ENCODE peak calls at places on chromosome 1, in six cellular contexts. K, O, D, B, A and S are unnamed samples.
A peak's percentile ranks its signal among the peaks of the same experiment; 100 is the strongest.

GRCh38 chr1:914253-914890 is 9.4 kb upstream of the SAMD11 start:
- DNase-seq in K (no peak), O (no peak), D (no peak), B (no peak), A (peak; percentile 29), S (no peak)

GRCh38 chr1:4681026-4681425 is 26.6 kb downstream of the AJAP1 start:
- DNase-seq in K (no peak), O (no peak), D (no peak), B (no peak), A (no peak), S (no peak)

GRCh38 chr1:236451796-236452373 is 57.8 kb downstream of the EDARADD start:
- DNase-seq in K (peak; percentile 40), O (no peak), D (peak; percentile 34), B (peak; percentile 24), A (no peak), S (peak; percentile 60)

GRCh38 chr1:65813956-65814355 is 21.3 kb downstream of the PDE4B start:
- DNase-seq in K (no peak), O (no peak), D (no peak), B (no peak), A (no peak), S (no peak)

GRCh38 chr1:163071381-163072255 is 2.5 kb downstream of the RGS4 start:
- DNase-seq in K (peak; percentile 30), O (peak; percentile 22), D (peak; percentile 82), B (peak; percentile 6), A (peak; percentile 45), S (peak; percentile 45)

GRCh38 chr1:61853545-61853944 is 111.3 kb downstream of the PATJ start:
- DNase-seq in K (no peak), O (no peak), D (no peak), B (no peak), A (no peak), S (no peak)

GRCh38 chr1:201183728-201184127 is 6.9 kb upstream of the IGFN1 start:
- DNase-seq in K (no peak), O (no peak), D (no peak), B (no peak), A (no peak), S (no peak)

GRCh38 chr1:10598088-10598712 is 123.5 kb downstream of the PEX14 start:
- DNase-seq in K (no peak), O (no peak), D (no peak), B (no peak), A (no peak), S (no peak)

GRCh38 chr1:240234477-240235225 is 143.0 kb downstream of the FMN2 start:
- DNase-seq in K (no peak), O (no peak), D (no peak), B (no peak), A (no peak), S (no peak)

GRCh38 chr1:96565546-96565945 is 156.0 kb upstream of the PTBP2 start:
- DNase-seq in K (no peak), O (no peak), D (no peak), B (no peak), A (no peak), S (no peak)

GRCh38 chr1:245201827-245202226 is 47.0 kb downstream of the KIF26B start:
- DNase-seq in K (no peak), O (no peak), D (no peak), B (no peak), A (no peak), S (no peak)

GRCh38 chr1:27538793-27539192 is 48.8 kb upstream of the WASF2 start:
- DNase-seq in K (peak; percentile 54), O (no peak), D (no peak), B (no peak), A (no peak), S (peak; percentile 16)

GRCh38 chr1:225996946-225997545 is 2.1 kb downstream of the SDE2 start:
- DNase-seq in K (no peak), O (no peak), D (no peak), B (no peak), A (no peak), S (no peak)

GRCh38 chr1:118177998-118178397 is 7.0 kb downstream of the SPAG17 start:
- DNase-seq in K (no peak), O (no peak), D (no peak), B (no peak), A (no peak), S (no peak)

GRCh38 chr1:108075055-108075454 is 110.1 kb upstream of the VAV3 start:
- DNase-seq in K (no peak), O (no peak), D (no peak), B (no peak), A (no peak), S (no peak)

GRCh38 chr1:17588048-17588781 is 48.7 kb downstream of the ARHGEF10L start:
- DNase-seq in K (peak; percentile 57), O (no peak), D (no peak), B (no peak), A (no peak), S (no peak)

GRCh38 chr1:40079774-40080390 is 17.2 kb downstream of the PPT1 start:
- DNase-seq in K (no peak), O (no peak), D (no peak), B (no peak), A (no peak), S (no peak)

GRCh38 chr1:53328490-53329182 is 766 bp upstream of the LRP8 start:
- DNase-seq in K (no peak), O (no peak), D (no peak), B (no peak), A (peak; percentile 32), S (no peak)

GRCh38 chr1:224082146-224082545 is 31.8 kb upstream of the FBXO28 start:
- DNase-seq in K (no peak), O (no peak), D (no peak), B (no peak), A (no peak), S (no peak)

GRCh38 chr1:36882536-36883285 is 151.6 kb downstream of the GRIK3 start:
- DNase-seq in K (no peak), O (peak; percentile 8), D (no peak), B (no peak), A (no peak), S (no peak)

GRCh38 chr1:116927049-116927798 is 17.5 kb downstream of the PTGFRN start:
- DNase-seq in K (no peak), O (no peak), D (no peak), B (no peak), A (no peak), S (no peak)

GRCh38 chr1:87956072-87956471 is 627.4 kb downstream of the LMO4 start:
- DNase-seq in K (peak; percentile 56), O (no peak), D (no peak), B (no peak), A (no peak), S (no peak)

GRCh38 chr1:2554621-2555387 is 1.4 kb upstream of the TNFRSF14 start:
- DNase-seq in K (no peak), O (no peak), D (no peak), B (peak; percentile 68), A (peak; percentile 55), S (peak; percentile 62)

GRCh38 chr1:44678120-44678519 is 3.6 kb downstream of the ARMH1 start:
- DNase-seq in K (no peak), O (no peak), D (no peak), B (no peak), A (no peak), S (no peak)

GRCh38 chr1:33152685-33153432 is 29.0 kb downstream of the TRIM62 start:
- DNase-seq in K (no peak), O (peak; percentile 33), D (peak; percentile 88), B (no peak), A (peak; percentile 92), S (no peak)

GRCh38 chr1:104945406-104945805 is 1195.7 kb downstream of the AMY1C start:
- DNase-seq in K (no peak), O (no peak), D (no peak), B (no peak), A (no peak), S (no peak)
- TF ChIP-seq POLR2A in K (no peak), O (no peak), D (no peak), B (no peak), A (no peak), S (no peak)

DNA sequence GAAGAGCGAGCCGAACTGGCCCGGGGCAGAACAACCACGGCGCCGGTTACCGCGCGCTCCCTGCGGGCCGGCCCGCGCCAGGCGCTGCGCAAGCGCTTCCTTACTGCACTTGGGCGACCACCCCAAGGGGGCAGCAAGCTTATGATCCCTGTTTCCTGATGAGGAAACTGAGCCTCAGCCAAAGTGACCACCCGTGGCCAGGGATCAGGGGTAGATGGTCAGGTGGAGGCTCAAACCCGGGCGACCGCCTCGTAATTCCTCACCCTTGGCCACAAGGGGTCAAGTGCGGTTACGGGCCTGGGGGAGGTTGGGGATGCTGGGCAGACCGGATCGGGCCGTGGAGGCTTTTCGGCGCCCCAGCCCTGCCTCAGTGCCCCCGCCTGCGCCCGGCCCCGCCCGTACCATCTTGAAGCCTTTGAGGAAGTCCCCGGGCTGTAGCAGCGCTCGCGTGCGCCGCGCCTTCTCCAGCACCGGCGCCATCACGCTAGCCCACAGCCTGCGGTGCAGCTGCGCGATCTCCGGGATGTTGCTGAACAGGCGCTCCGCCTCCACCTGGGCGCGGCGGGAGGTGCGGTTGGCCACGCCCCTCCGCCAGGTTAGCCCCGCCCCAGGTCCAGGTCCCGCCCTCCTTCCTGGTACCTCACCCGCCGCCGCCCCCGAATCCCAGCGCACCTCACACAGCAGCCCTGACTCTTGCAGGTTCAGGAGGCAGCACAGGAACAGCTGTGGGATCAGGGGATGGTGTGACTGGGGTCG is 5.3 kb upstream of the TNFRSF25 start:
- DNase-seq in K (no peak), O (peak; percentile 54), D (peak; percentile 50), B (no peak), A (no peak), S (no peak)
- TF ChIP-seq POLR2A in K (no peak), O (no peak), D (no peak), B (no peak), A (no peak), S (no peak)

DNA sequence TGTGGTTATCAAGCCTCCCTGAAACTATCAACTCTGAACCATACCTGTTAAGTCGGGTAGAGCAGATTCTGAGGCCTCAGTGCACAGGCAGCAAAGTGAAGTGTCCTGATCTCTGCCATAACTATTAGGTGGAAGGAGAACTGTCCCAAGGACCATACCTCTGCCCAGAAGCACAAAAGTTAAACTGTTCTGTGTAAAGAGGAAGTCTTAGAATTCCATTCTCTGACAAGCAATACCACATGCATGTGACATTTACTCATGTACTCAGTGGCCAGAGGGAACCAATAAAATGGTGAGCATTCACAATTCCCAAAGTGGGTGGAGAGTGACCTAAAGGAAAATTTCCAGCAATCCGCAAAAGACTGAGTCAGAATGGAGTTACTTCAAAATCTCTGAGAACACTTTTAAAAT is 61.0 kb downstream of the TOR3A start:
- DNase-seq in K (peak; percentile 26), O (peak; percentile 70), D (no peak), B (no peak), A (no peak), S (no peak)
- TF ChIP-seq POLR2A in K (peak; percentile 73), O (no peak), D (no peak), B (no peak), A (no peak), S (no peak)

GRCh38 chr1:166874464-166874863 is 1.6 kb downstream of the TADA1 start:
- DNase-seq in K (no peak), O (no peak), D (no peak), B (no peak), A (no peak), S (no peak)

GRCh38 chr1:166876540-166876838 is 425 bp upstream of the TADA1 start:
- DNase-seq in K (no peak), O (no peak), D (no peak), B (no peak), A (no peak), S (no peak)

GRCh38 chr1:166875302-166875733 is 746 bp downstream of the TADA1 start:
- DNase-seq in K (no peak), O (no peak), D (no peak), B (no peak), A (no peak), S (no peak)

GRCh38 chr1:166870584-166870983 is 5.5 kb downstream of the TADA1 start:
- DNase-seq in K (no peak), O (no peak), D (no peak), B (no peak), A (no peak), S (no peak)

GRCh38 chr1:166875734-166876539 is at the start of gene TADA1:
- DNase-seq in K (peak; percentile 84), O (peak; percentile 99), D (peak; percentile 100), B (peak; percentile 81), A (peak; percentile 98), S (peak; percentile 99)
- TF ChIP-seq POLR2A in K (peak; percentile 70), O (no peak), D (no peak), B (peak; percentile 72), A (peak; percentile 22), S (peak; percentile 75)